ENCODE peak calls at places on chromosomes 13 and 19, in five cellular contexts. T is NCI-H2171 treated with DMSO at 0.1 percent for 48 hours; Q is fibroblast of pulmonary artery; H is stimulated activated CD4-positive, alpha-beta T cell treated with anti-CD3 and anti-CD28 coated beads, Interleukin-1b, Interleukin-23, amount 100 ng/mL, for 1 hour; E is stimulated activated CD8-positive, alpha-beta memory T cell treated with anti-CD3 and anti-CD28 coated beads, Interleukin-2, amount 100 ng/mL, for 1 hour. I is an unnamed sample.

GRCh38 chr19:47122359-47123335 is 8.0 kb upstream of the SAE1 start:
- DNase-seq in T (no peak), Q (peak), H (no peak), E (no peak), I (peak)

GRCh38 chr19:34686455-34686854 is 9.0 kb downstream of the ZNF302 start:
- DNase-seq in T (no peak), Q (no peak), H (no peak), E (no peak), I (peak)

GRCh38 chr13:48398450-48399095 is 14.3 kb downstream of the LPAR6 start:
- DNase-seq in T (no peak), Q (peak), H (no peak), E (no peak), I (peak)

GRCh38 chr13:45807520-45808099 is 43.9 kb downstream of the SIAH3 start:
- DNase-seq in T (no peak), Q (peak), H (no peak), E (no peak), I (peak)

GRCh38 chr19:58117841-58118575 is 20.0 kb upstream of the ZSCAN18 start:
- DNase-seq in T (no peak), Q (no peak), H (no peak), E (no peak), I (no peak)

GRCh38 chr13:46571941-46572340 is 19.0 kb downstream of the LRCH1 start:
- DNase-seq in T (no peak), Q (no peak), H (no peak), E (no peak), I (no peak)

GRCh38 chr13:42039457-42039945 is 8.9 kb upstream of the DGKH start:
- DNase-seq in T (no peak), Q (no peak), H (no peak), E (no peak), I (no peak)

GRCh38 chr13:39938591-39938990 is 283.1 kb downstream of the COG6 start:
- DNase-seq in T (no peak), Q (no peak), H (no peak), E (no peak), I (no peak)

GRCh38 chr13:44129418-44129817 is 244.2 kb upstream of the SERP2 start:
- DNase-seq in T (no peak), Q (no peak), H (no peak), E (no peak), I (no peak)

GRCh38 chr13:26914624-26915023 is 154.0 kb upstream of the GPR12 start:
- DNase-seq in T (peak), Q (no peak), H (no peak), E (no peak), I (peak)

GRCh38 chr19:49129238-49129583 is 9.9 kb downstream of the PPFIA3 start:
- DNase-seq in T (no peak), Q (no peak), H (no peak), E (no peak), I (peak)

GRCh38 chr13:94154362-94154761 is 325.1 kb downstream of the DCT start:
- DNase-seq in T (no peak), Q (peak), H (no peak), E (no peak), I (peak)

GRCh38 chr19:3360494-3361383 is 5.6 kb upstream of the NFIC start:
- DNase-seq in T (peak), Q (no peak), H (no peak), E (peak), I (peak)

GRCh38 chr13:90375851-90376250 is 971.6 kb upstream of the MIR17HG start:
- DNase-seq in T (no peak), Q (peak), H (no peak), E (no peak), I (peak)

GRCh38 chr19:11088508-11089253 is 582 bp upstream of the LDLR start:
- DNase-seq in T (no peak), Q (no peak), H (no peak), E (no peak), I (no peak)

GRCh38 chr19:49217382-49217781 is 59.8 kb downstream of the TRPM4 start:
- DNase-seq in T (no peak), Q (peak), H (no peak), E (no peak), I (no peak)

GRCh38 chr13:48843630-48844380 is 131.9 kb upstream of the FNDC3A start:
- DNase-seq in T (no peak), Q (no peak), H (no peak), E (no peak), I (no peak)

GRCh38 chr13:60617863-60618733 is 221.1 kb downstream of the TDRD3 start:
- DNase-seq in T (no peak), Q (peak), H (no peak), E (no peak), I (peak)

GRCh38 chr13:20525601-20526544 is at the start of gene CRYL1:
- DNase-seq in T (peak), Q (peak), H (peak), E (peak), I (peak)

GRCh38 chr19:55253842-55254624 is 4.8 kb downstream of the PPP6R1 start:
- DNase-seq in T (no peak), Q (no peak), H (no peak), E (no peak), I (no peak)

GRCh38 chr13:33453911-33454310 is 168.4 kb upstream of the STARD13 start:
- DNase-seq in T (no peak), Q (no peak), H (no peak), E (no peak), I (peak)

GRCh38 chr19:16509141-16510061 is 13.2 kb downstream of the C19orf44 start:
- DNase-seq in T (no peak), Q (peak), H (no peak), E (no peak), I (no peak)

GRCh38 chr19:3440082-3440481 is 40.2 kb downstream of the SMIM24 start:
- DNase-seq in T (no peak), Q (peak), H (no peak), E (peak), I (no peak)

GRCh38 chr19:16943942-16944625 is 55.3 kb downstream of the F2RL3 start:
- DNase-seq in T (no peak), Q (no peak), H (no peak), E (no peak), I (no peak)

GRCh38 chr19:12681074-12681987 is at the start of gene DHPS:
- DNase-seq in T (peak), Q (peak), H (peak), E (peak), I (peak)

GRCh38 chr13:42548731-42549554 is 25.0 kb upstream of the TNFSF11 start:
- DNase-seq in T (no peak), Q (peak), H (no peak), E (no peak), I (peak)

GRCh38 chr13:44147222-44147621 is 226.4 kb upstream of the SERP2 start:
- DNase-seq in T (no peak), Q (no peak), H (no peak), E (no peak), I (no peak)

GRCh38 chr13:26457212-26457611 is 100.3 kb upstream of the WASF3 start:
- DNase-seq in T (no peak), Q (no peak), H (no peak), E (no peak), I (peak)

GRCh38 chr13:42808572-42808971 is 27.2 kb downstream of the FAM216B start:
- DNase-seq in T (no peak), Q (no peak), H (no peak), E (no peak), I (peak)

I was measured in iris pigment epithelial cell.